ENCODE peak calls at places on chromosomes 3 and 15, in ten cellular contexts. One of them, this sample, is unnamed.

GRCh38 chr3:16478516-16478915 is 35.0 kb downstream of the RFTN1 start:
- DNase-seq in H9: no peak
- DNase-seq in GM12878: no peak
- DNase-seq in endothelial cell: no peak
- DNase-seq in progenitor cell of endocrine pancreas: no peak
- DNase-seq in sigmoid colon: no peak
- DNase-seq in dorsolateral prefrontal cortex: no peak
- DNase-seq in RWPE1: no peak
- DNase-seq in GM13976: no peak
- DNase-seq in Calu3: no peak
- DNase-seq in this sample: no peak

GRCh38 chr15:40108061-40108854 is 421 bp downstream of the BMF start:
- DNase-seq in H9: no peak
- DNase-seq in GM12878: no peak
- DNase-seq in endothelial cell: peak; percentile 30
- DNase-seq in progenitor cell of endocrine pancreas: no peak
- DNase-seq in sigmoid colon: peak; percentile 95
- DNase-seq in dorsolateral prefrontal cortex: no peak
- DNase-seq in RWPE1: peak; percentile 42
- DNase-seq in GM13976: peak; percentile 42
- DNase-seq in Calu3: peak; percentile 21
- DNase-seq in this sample: no peak

GRCh38 chr3:55156851-55157650 is 229.2 kb upstream of the LRTM1 start:
- DNase-seq in H9: no peak
- DNase-seq in GM12878: no peak
- DNase-seq in endothelial cell: no peak
- DNase-seq in progenitor cell of endocrine pancreas: no peak
- DNase-seq in sigmoid colon: no peak
- DNase-seq in dorsolateral prefrontal cortex: no peak
- DNase-seq in RWPE1: no peak
- DNase-seq in GM13976: no peak
- DNase-seq in Calu3: no peak
- DNase-seq in this sample: no peak

GRCh38 chr3:48430359-48431101 is 644 bp upstream of the PLXNB1 start:
- DNase-seq in H9: no peak
- DNase-seq in GM12878: no peak
- DNase-seq in endothelial cell: no peak
- DNase-seq in progenitor cell of endocrine pancreas: no peak
- DNase-seq in sigmoid colon: peak; percentile 81
- DNase-seq in dorsolateral prefrontal cortex: no peak
- DNase-seq in RWPE1: no peak
- DNase-seq in GM13976: no peak
- DNase-seq in Calu3: no peak
- DNase-seq in this sample: peak; percentile 33

GRCh38 chr3:138078901-138079344 is 36.5 kb downstream of the DZIP1L start:
- DNase-seq in H9: no peak
- DNase-seq in GM12878: no peak
- DNase-seq in endothelial cell: no peak
- DNase-seq in progenitor cell of endocrine pancreas: no peak
- DNase-seq in sigmoid colon: no peak
- DNase-seq in dorsolateral prefrontal cortex: no peak
- DNase-seq in RWPE1: peak; percentile 83
- DNase-seq in GM13976: no peak
- DNase-seq in Calu3: no peak
- DNase-seq in this sample: no peak

GRCh38 chr3:115092220-115092791 is 54.8 kb downstream of the ZBTB20 start:
- DNase-seq in H9: peak; percentile 50
- DNase-seq in GM12878: peak; percentile 26
- DNase-seq in endothelial cell: peak; percentile 61
- DNase-seq in progenitor cell of endocrine pancreas: peak; percentile 17
- DNase-seq in sigmoid colon: peak; percentile 84
- DNase-seq in dorsolateral prefrontal cortex: peak; percentile 79
- DNase-seq in RWPE1: peak; percentile 25
- DNase-seq in GM13976: peak; percentile 8
- DNase-seq in Calu3: peak; percentile 50
- DNase-seq in this sample: no peak

GRCh38 chr3:13480340-13481318 is 523 bp downstream of the HDAC11 start:
- DNase-seq in H9: peak; percentile 63
- DNase-seq in GM12878: no peak
- DNase-seq in endothelial cell: peak; percentile 31
- DNase-seq in progenitor cell of endocrine pancreas: no peak
- DNase-seq in sigmoid colon: peak; percentile 69
- DNase-seq in dorsolateral prefrontal cortex: peak; percentile 67
- DNase-seq in RWPE1: no peak
- DNase-seq in GM13976: no peak
- DNase-seq in Calu3: no peak
- DNase-seq in this sample: no peak

GRCh38 chr15:68681836-68682235 is 103.0 kb downstream of the CORO2B start:
- DNase-seq in H9: no peak
- DNase-seq in GM12878: no peak
- DNase-seq in endothelial cell: no peak
- DNase-seq in progenitor cell of endocrine pancreas: no peak
- DNase-seq in sigmoid colon: peak; percentile 38
- DNase-seq in dorsolateral prefrontal cortex: no peak
- DNase-seq in RWPE1: no peak
- DNase-seq in GM13976: no peak
- DNase-seq in Calu3: no peak
- DNase-seq in this sample: peak; percentile 42

GRCh38 chr3:158260392-158260791 is 150.5 kb downstream of the RSRC1 start:
- DNase-seq in H9: no peak
- DNase-seq in GM12878: no peak
- DNase-seq in endothelial cell: no peak
- DNase-seq in progenitor cell of endocrine pancreas: no peak
- DNase-seq in sigmoid colon: no peak
- DNase-seq in dorsolateral prefrontal cortex: no peak
- DNase-seq in RWPE1: no peak
- DNase-seq in GM13976: no peak
- DNase-seq in Calu3: no peak
- DNase-seq in this sample: no peak

GRCh38 chr3:158258619-158259018 is 148.7 kb downstream of the RSRC1 start:
- DNase-seq in H9: no peak
- DNase-seq in GM12878: no peak
- DNase-seq in endothelial cell: no peak
- DNase-seq in progenitor cell of endocrine pancreas: no peak
- DNase-seq in sigmoid colon: no peak
- DNase-seq in dorsolateral prefrontal cortex: no peak
- DNase-seq in RWPE1: no peak
- DNase-seq in GM13976: no peak
- DNase-seq in Calu3: no peak
- DNase-seq in this sample: no peak

GRCh38 chr3:158264894-158265293 is 155.0 kb downstream of the RSRC1 start:
- DNase-seq in H9: no peak
- DNase-seq in GM12878: no peak
- DNase-seq in endothelial cell: no peak
- DNase-seq in progenitor cell of endocrine pancreas: no peak
- DNase-seq in sigmoid colon: no peak
- DNase-seq in dorsolateral prefrontal cortex: no peak
- DNase-seq in RWPE1: no peak
- DNase-seq in GM13976: no peak
- DNase-seq in Calu3: no peak
- DNase-seq in this sample: no peak

GRCh38 chr3:158267015-158267414 is 157.1 kb downstream of the RSRC1 start:
- DNase-seq in H9: no peak
- DNase-seq in GM12878: no peak
- DNase-seq in endothelial cell: no peak
- DNase-seq in progenitor cell of endocrine pancreas: no peak
- DNase-seq in sigmoid colon: no peak
- DNase-seq in dorsolateral prefrontal cortex: no peak
- DNase-seq in RWPE1: no peak
- DNase-seq in GM13976: no peak
- DNase-seq in Calu3: no peak
- DNase-seq in this sample: no peak

DNA sequence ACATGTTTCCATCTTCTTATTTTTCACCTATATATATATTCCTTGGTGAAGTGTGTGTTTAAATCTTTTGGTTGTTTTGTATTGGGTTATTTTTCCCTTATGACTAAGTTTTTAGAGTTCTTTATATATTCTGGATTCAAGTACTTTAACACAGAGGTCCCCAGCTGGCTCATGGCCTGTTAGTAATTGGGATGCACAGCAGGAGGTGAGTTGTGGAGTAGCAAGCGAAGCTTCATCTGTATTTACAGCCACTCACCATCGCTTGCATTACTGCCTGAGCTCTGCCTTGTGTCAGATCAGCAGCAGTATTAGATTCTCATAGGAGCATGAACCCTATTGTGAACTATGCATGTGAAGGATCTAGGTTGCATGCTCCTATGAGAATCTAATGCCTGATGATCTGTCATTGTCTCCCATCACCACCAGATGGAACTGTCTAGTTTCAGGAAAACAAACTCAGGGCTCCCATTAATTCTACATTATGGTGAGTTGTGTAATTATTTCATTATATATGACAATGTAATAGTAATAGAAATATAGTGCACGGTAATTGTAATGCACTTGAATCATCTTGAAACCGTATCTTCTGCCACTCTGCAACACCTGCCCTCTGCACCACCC is 151.6 kb downstream of the RSRC1 start:
- DNase-seq in H9: no peak
- DNase-seq in GM12878: no peak
- DNase-seq in endothelial cell: no peak
- DNase-seq in progenitor cell of endocrine pancreas: no peak
- DNase-seq in sigmoid colon: no peak
- DNase-seq in dorsolateral prefrontal cortex: no peak
- DNase-seq in RWPE1: no peak
- DNase-seq in GM13976: no peak
- DNase-seq in Calu3: no peak
- DNase-seq in this sample: no peak
- TF ChIP-seq CTCF in H9: no peak
- TF ChIP-seq CTCF in GM12878: no peak
- TF ChIP-seq CTCF in endothelial cell: no peak
- TF ChIP-seq CTCF in progenitor cell of endocrine pancreas: no peak
- TF ChIP-seq CTCF in sigmoid colon: no peak
- TF ChIP-seq CTCF in dorsolateral prefrontal cortex: no peak
- TF ChIP-seq CTCF in RWPE1: no peak
- TF ChIP-seq CTCF in GM13976: no peak
- TF ChIP-seq CTCF in Calu3: no peak
- TF ChIP-seq CTCF in this sample: no peak

DNA sequence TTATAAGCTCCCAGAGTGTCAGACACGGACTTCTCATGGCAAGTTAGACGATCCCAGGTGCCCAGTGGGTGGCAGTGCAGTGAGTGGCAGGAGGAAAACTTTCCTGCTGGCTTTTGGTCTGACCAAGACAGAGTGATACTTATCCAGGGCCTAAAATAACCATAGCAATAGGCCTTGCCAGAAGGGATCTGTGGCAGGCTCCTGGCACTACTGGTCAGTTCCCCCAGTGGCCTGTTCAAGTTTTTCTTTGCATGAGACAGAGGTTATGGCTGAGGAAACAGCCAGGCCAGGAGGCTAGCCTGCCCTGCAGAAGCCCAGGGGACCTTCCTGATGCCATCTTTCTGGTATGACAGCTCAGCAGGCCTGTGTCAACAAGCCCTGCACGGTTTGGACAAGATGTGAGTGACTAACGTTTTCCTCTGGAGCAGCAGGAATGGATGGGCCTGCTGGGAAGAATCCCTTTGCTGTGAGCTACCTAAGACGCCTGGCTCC is 17.9 kb downstream of the SCG5 start:
- DNase-seq in H9: no peak
- DNase-seq in GM12878: no peak
- DNase-seq in endothelial cell: no peak
- DNase-seq in progenitor cell of endocrine pancreas: no peak
- DNase-seq in sigmoid colon: no peak
- DNase-seq in dorsolateral prefrontal cortex: no peak
- DNase-seq in RWPE1: peak; percentile 89
- DNase-seq in GM13976: no peak
- DNase-seq in Calu3: no peak
- DNase-seq in this sample: peak; percentile 85
- TF ChIP-seq CTCF in H9: no peak
- TF ChIP-seq CTCF in GM12878: no peak
- TF ChIP-seq CTCF in endothelial cell: no peak
- TF ChIP-seq CTCF in progenitor cell of endocrine pancreas: no peak
- TF ChIP-seq CTCF in sigmoid colon: no peak
- TF ChIP-seq CTCF in dorsolateral prefrontal cortex: no peak
- TF ChIP-seq CTCF in RWPE1: no peak
- TF ChIP-seq CTCF in GM13976: no peak
- TF ChIP-seq CTCF in Calu3: no peak
- TF ChIP-seq CTCF in this sample: peak; percentile 31

GRCh38 chr15:80241508-80241907 is 10.5 kb downstream of the CTXND1 start:
- DNase-seq in H9: no peak
- DNase-seq in GM12878: no peak
- DNase-seq in endothelial cell: no peak
- DNase-seq in progenitor cell of endocrine pancreas: no peak
- DNase-seq in sigmoid colon: no peak
- DNase-seq in dorsolateral prefrontal cortex: no peak
- DNase-seq in RWPE1: no peak
- DNase-seq in GM13976: no peak
- DNase-seq in Calu3: no peak
- DNase-seq in this sample: no peak

GRCh38 chr15:80240261-80240660 is 11.8 kb downstream of the CTXND1 start:
- DNase-seq in H9: no peak
- DNase-seq in GM12878: no peak
- DNase-seq in endothelial cell: no peak
- DNase-seq in progenitor cell of endocrine pancreas: no peak
- DNase-seq in sigmoid colon: no peak
- DNase-seq in dorsolateral prefrontal cortex: no peak
- DNase-seq in RWPE1: no peak
- DNase-seq in GM13976: no peak
- DNase-seq in Calu3: no peak
- DNase-seq in this sample: no peak

GRCh38 chr15:80246425-80246894 is 5.6 kb downstream of the CTXND1 start:
- DNase-seq in H9: no peak
- DNase-seq in GM12878: no peak
- DNase-seq in endothelial cell: no peak
- DNase-seq in progenitor cell of endocrine pancreas: no peak
- DNase-seq in sigmoid colon: peak; percentile 55
- DNase-seq in dorsolateral prefrontal cortex: no peak
- DNase-seq in RWPE1: no peak
- DNase-seq in GM13976: no peak
- DNase-seq in Calu3: no peak
- DNase-seq in this sample: no peak

GRCh38 chr15:80242802-80243201 is 9.2 kb downstream of the CTXND1 start:
- DNase-seq in H9: no peak
- DNase-seq in GM12878: no peak
- DNase-seq in endothelial cell: no peak
- DNase-seq in progenitor cell of endocrine pancreas: no peak
- DNase-seq in sigmoid colon: no peak
- DNase-seq in dorsolateral prefrontal cortex: no peak
- DNase-seq in RWPE1: no peak
- DNase-seq in GM13976: no peak
- DNase-seq in Calu3: no peak
- DNase-seq in this sample: no peak

DNA sequence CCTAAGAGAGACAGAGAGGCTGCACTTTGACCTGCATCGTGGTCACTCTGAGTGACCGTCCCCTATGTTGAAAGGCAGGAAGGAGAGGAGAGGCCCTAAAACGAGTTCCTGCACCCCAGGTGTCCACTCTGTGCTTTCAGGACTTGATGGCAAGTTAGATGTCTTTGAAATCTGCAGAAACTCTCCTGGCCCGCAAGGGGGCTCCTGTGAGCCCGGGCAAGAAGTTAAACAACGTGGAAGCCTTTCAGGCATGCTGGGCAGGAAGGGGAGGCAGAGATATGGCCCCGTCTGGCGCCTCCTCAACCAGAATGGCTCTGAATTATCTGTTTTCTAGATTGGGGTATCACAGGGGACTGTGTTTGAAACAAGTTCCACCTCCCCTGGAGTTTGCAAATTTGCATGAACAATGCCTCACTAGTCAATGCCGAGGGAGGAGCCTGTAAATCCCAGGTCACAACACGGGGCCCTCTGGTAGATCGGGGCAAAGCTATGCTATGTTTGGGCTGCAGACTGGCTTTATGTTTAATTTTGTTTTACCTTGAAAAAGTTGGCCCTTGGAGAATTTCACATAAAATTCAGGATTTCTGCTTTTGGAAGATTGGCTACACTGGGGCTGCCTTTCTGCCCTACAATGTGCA is 9.8 kb downstream of the CTXND1 start:
- DNase-seq in H9: peak; percentile 84
- DNase-seq in GM12878: no peak
- DNase-seq in endothelial cell: peak; percentile 56
- DNase-seq in progenitor cell of endocrine pancreas: peak; percentile 35
- DNase-seq in sigmoid colon: no peak
- DNase-seq in dorsolateral prefrontal cortex: no peak
- DNase-seq in RWPE1: no peak
- DNase-seq in GM13976: peak; percentile 60
- DNase-seq in Calu3: peak; percentile 60
- DNase-seq in this sample: no peak
- TF ChIP-seq CTCF in H9: peak; percentile 90
- TF ChIP-seq CTCF in GM12878: peak; percentile 62
- TF ChIP-seq CTCF in endothelial cell: peak; percentile 50
- TF ChIP-seq CTCF in progenitor cell of endocrine pancreas: peak; percentile 75
- TF ChIP-seq CTCF in sigmoid colon: no peak
- TF ChIP-seq CTCF in dorsolateral prefrontal cortex: peak; percentile 30
- TF ChIP-seq CTCF in RWPE1: no peak
- TF ChIP-seq CTCF in GM13976: peak; percentile 30
- TF ChIP-seq CTCF in Calu3: peak; percentile 79
- TF ChIP-seq CTCF in this sample: peak; percentile 62

DNA sequence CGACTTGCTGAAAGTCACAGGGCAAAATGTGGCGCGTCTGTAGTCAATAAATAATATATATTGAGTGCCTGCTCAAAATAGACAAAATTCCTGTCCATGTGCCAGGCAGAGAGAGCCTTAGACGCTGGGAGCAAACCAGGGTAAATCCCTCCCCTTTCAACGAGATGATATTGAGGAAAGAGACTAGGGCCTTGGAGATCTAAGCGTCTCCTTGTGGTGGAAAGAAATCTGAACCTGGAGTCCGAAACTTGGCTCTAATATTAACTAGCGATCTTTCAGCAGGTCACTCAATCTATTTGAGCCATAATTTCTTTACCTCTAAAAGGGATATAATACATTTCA is 348 bp upstream of the DPP8 start:
- DNase-seq in H9: no peak
- DNase-seq in GM12878: no peak
- DNase-seq in endothelial cell: no peak
- DNase-seq in progenitor cell of endocrine pancreas: no peak
- DNase-seq in sigmoid colon: no peak
- DNase-seq in dorsolateral prefrontal cortex: no peak
- DNase-seq in RWPE1: no peak
- DNase-seq in GM13976: no peak
- DNase-seq in Calu3: no peak
- DNase-seq in this sample: no peak
- TF ChIP-seq CTCF in H9: no peak
- TF ChIP-seq CTCF in GM12878: no peak
- TF ChIP-seq CTCF in endothelial cell: no peak
- TF ChIP-seq CTCF in progenitor cell of endocrine pancreas: peak; percentile 3
- TF ChIP-seq CTCF in sigmoid colon: no peak
- TF ChIP-seq CTCF in dorsolateral prefrontal cortex: no peak
- TF ChIP-seq CTCF in RWPE1: peak; percentile 45
- TF ChIP-seq CTCF in GM13976: no peak
- TF ChIP-seq CTCF in Calu3: no peak
- TF ChIP-seq CTCF in this sample: peak; percentile 98

This sample was measured in RWPE2.